ENCODE peak calls at places on chromosomes 16 and 17, in ten cellular contexts. I is ascending aorta; S is lung; D is endothelial cell of umbilical vein; C is thyroid gland; R is colonic mucosa; Z is PC-3; B is CD4-positive, alpha-beta T cell; H is MM.1S; F is left ventricle myocardium inferior. Y is an unnamed sample.

GRCh38 chr16:47258874-47259461 is 115.2 kb upstream of the NETO2 start:
- DNase-seq in I (no peak), C (no peak), B (no peak), F (no peak), R (no peak), H (peak; percentile 36), S (no peak), Z (peak; percentile 46), D (peak; percentile 33), Y (no peak)

GRCh38 chr17:2701996-2702741 is 9.4 kb downstream of the CLUH start:
- DNase-seq in I (peak; percentile 49), B (no peak), Z (no peak), C (peak; percentile 1), R (no peak), D (no peak), S (no peak), H (no peak), F (peak; percentile 11), Y (peak; percentile 74)

GRCh38 chr17:48375356-48375755 is 54.7 kb downstream of the SKAP1 start:
- DNase-seq in D (no peak), H (no peak), F (no peak), C (no peak), R (no peak), I (no peak), S (no peak), Z (no peak), B (no peak), Y (no peak)

GRCh38 chr17:17420561-17421269 is 56.1 kb upstream of the MED9 start:
- DNase-seq in C (peak; percentile 45), R (no peak), B (no peak), S (no peak), F (peak; percentile 85), Z (no peak), I (peak; percentile 76), D (no peak), H (no peak), Y (no peak)

GRCh38 chr16:74297296-74297665 is 667 bp downstream of the PSMD7 start:
- DNase-seq in I (peak; percentile 66), S (no peak), R (peak; percentile 35), B (no peak), H (peak; percentile 36), C (peak; percentile 16), F (no peak), D (peak; percentile 36), Z (peak; percentile 27), Y (no peak)

GRCh38 chr17:59746849-59747445 is 39.5 kb downstream of the VMP1 start:
- DNase-seq in R (no peak), F (no peak), D (peak; percentile 68), B (no peak), C (no peak), Z (peak; percentile 77), I (no peak), S (no peak), H (peak; percentile 23), Y (no peak)

GRCh38 chr17:47862621-47863440 is 11.9 kb upstream of the SP6 start:
- DNase-seq in D (no peak), F (no peak), H (no peak), B (no peak), C (no peak), R (no peak), Z (peak; percentile 93), S (no peak), I (no peak), Y (no peak)

GRCh38 chr16:65965632-65966031 is 400.9 kb upstream of the CDH5 start:
- DNase-seq in S (no peak), Z (peak; percentile 79), D (no peak), I (no peak), C (no peak), B (no peak), H (no peak), F (no peak), R (no peak), Y (no peak)

GRCh38 chr17:49521521-49522185 is 26.6 kb downstream of the NGFR start:
- DNase-seq in F (no peak), B (no peak), S (no peak), H (no peak), Z (no peak), I (peak; percentile 43), D (no peak), C (no peak), R (no peak), Y (no peak)

GRCh38 chr17:63700528-63701441 is 860 bp upstream of the LIMD2 start:
- DNase-seq in B (peak; percentile 37), I (peak; percentile 88), C (no peak), H (no peak), Z (no peak), R (no peak), F (peak; percentile 69), S (no peak), D (peak; percentile 63), Y (no peak)

GRCh38 chr17:1787301-1787902 is 25.5 kb downstream of the SERPINF1 start:
- DNase-seq in C (no peak), S (no peak), H (no peak), B (no peak), R (peak; percentile 63), Z (peak; percentile 87), I (peak; percentile 93), F (peak; percentile 46), D (peak; percentile 88), Y (no peak)

GRCh38 chr16:58556678-58557077 is 41.4 kb downstream of the SETD6 start:
- DNase-seq in H (no peak), I (no peak), Z (no peak), D (no peak), F (no peak), C (no peak), R (no peak), B (no peak), S (no peak), Y (no peak)

GRCh38 chr16:87952751-87953150 is 1.5 kb downstream of the BANP start:
- DNase-seq in R (no peak), C (no peak), S (no peak), B (no peak), D (no peak), I (no peak), F (no peak), Z (no peak), H (no peak), Y (no peak)

GRCh38 chr16:87955302-87956168 is 4.3 kb downstream of the BANP start:
- DNase-seq in H (no peak), S (no peak), I (no peak), B (no peak), R (no peak), D (no peak), F (no peak), C (no peak), Z (no peak), Y (no peak)

GRCh38 chr16:87954826-87955225 is 3.6 kb downstream of the BANP start:
- DNase-seq in Z (no peak), I (no peak), F (no peak), H (no peak), B (no peak), S (no peak), R (no peak), C (no peak), D (no peak), Y (no peak)

GRCh38 chr16:87953308-87954208 is 2.3 kb downstream of the BANP start:
- DNase-seq in Z (no peak), R (no peak), H (no peak), I (no peak), S (no peak), C (no peak), F (no peak), D (peak; percentile 65), B (no peak), Y (no peak)

GRCh38 chr16:87954361-87954760 is 3.1 kb downstream of the BANP start:
- DNase-seq in Z (no peak), F (no peak), B (no peak), S (no peak), D (no peak), I (no peak), R (no peak), C (no peak), H (no peak), Y (no peak)
- H3K27ac ChIP-seq in Z (no peak overlapping the region), F (peak overlapping the region; percentile 58), B (peak overlapping the region; percentile 26), S (no peak overlapping the region), D (peak overlapping the region; percentile 76), I (peak overlapping the region; percentile 31), R (peak overlapping the region; percentile 50), C (no peak overlapping the region), H (peak overlapping the region; percentile 99), Y (peak overlapping the region; percentile 95)

DNA sequence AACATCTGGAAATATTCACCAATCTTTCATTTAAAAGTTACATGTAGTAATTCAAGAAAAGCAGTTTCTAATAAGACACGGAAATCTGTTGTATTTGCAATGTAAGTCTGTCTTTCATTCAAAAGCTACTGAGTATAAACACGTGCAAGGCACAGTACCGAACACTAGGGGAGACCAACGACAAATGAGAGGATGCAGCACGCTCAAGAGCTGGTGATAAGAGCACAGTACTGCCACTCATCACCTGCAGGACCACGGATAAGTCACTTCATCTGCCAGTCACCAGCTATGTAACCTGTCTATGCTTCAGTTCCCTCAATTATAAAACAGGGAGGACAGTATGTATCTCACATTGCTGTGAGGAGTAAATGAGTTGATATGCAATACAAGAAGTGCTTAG is 67.1 kb downstream of the CLEC18A start:
- DNase-seq in Z (peak; percentile 40), D (peak; percentile 29), S (no peak), C (no peak), I (no peak), H (peak; percentile 19), R (no peak), B (peak; percentile 15), F (no peak), Y (no peak)
- TF ChIP-seq CTCF in Z (no peak), D (peak; percentile 25), S (no peak), C (no peak), I (peak; percentile 14), H (no peak), R (no peak), B (peak; percentile 45), F (peak; percentile 43), Y (no peak)

DNA sequence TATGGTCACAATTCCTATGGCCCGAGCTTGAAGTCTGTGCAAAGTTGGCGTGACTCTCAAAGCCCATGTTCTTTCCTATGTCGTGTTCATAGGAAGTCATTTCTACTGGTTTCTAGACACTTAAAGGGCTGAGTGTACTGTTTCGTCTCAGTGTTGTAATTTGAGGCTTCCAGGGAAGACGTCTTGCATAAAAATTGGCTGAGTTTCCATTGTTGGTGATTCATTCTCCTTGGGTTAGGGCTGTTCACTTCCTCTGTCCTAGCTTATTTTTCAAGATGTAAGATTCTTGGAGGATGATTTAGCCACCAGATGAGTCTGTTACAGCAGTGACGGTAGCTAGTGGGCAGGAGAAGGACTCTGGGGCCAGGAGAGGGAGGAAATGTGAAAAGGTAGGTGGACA is 43.1 kb downstream of the PIK3R5 start:
- DNase-seq in B (no peak), F (no peak), I (peak; percentile 62), S (no peak), H (no peak), C (no peak), R (no peak), D (no peak), Z (peak; percentile 76), Y (no peak)
- H3K27ac ChIP-seq in B (no peak overlapping the region), F (peak overlapping the region; percentile 4), I (no peak overlapping the region), S (no peak overlapping the region), H (no peak overlapping the region), C (no peak overlapping the region), R (no peak overlapping the region), D (no peak overlapping the region), Z (no peak overlapping the region), Y (no peak overlapping the region)

DNA sequence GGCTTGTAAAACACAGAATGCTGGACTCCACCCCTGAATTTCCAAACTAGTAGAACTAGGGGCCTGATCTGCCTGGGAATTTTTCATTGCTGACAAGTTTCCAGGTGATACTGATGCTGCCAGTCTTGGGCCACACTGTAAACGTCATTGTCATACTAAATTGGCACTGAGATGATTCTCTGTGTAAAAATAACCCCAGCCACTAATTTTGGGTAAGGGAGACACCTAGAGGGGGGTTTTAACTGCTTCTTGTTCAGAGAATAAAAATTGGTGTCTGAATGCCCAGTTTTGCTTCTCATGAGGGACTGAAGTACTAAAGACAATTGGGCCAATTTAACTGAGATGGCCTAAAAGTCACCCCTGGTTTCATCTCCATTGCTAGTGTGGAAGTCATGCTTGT is 5.0 kb upstream of the CDH13 start:
- DNase-seq in I (no peak), C (no peak), H (no peak), F (no peak), B (no peak), Z (peak; percentile 23), R (no peak), D (no peak), S (no peak), Y (no peak)
- TF ChIP-seq CTCF in I (no peak), C (no peak), H (no peak), F (peak; percentile 44), B (no peak), Z (no peak), R (no peak), D (no peak), S (no peak), Y (no peak)